ENCODE peak calls at places on chromosome 22, in five cellular contexts. H is amniotic stem cell; J is T1000; F is IMR-90; G is effector CD4-positive, alpha-beta T cell. S is an unnamed sample.
A peak's percentile ranks its signal among the peaks of the same experiment; 100 is the strongest.

GRCh38 chr22:46087816-46088277 is 62.5 kb upstream of the PPARA start:
- DNase-seq in H (peak; percentile 47), J (peak; percentile 75), F (peak; percentile 86), G (no peak), S (no peak)

GRCh38 chr22:48663297-48663696 is 1164.4 kb downstream of the BRD1 start:
- DNase-seq in H (no peak), J (no peak), F (no peak), G (no peak), S (no peak)

GRCh38 chr22:28978863-28979799 is 82.5 kb downstream of the C22orf31 start:
- DNase-seq in H (no peak), J (no peak), F (no peak), G (no peak), S (no peak)

GRCh38 chr22:43186272-43187170 is at the start of gene TTLL12:
- DNase-seq in H (no peak), J (peak; percentile 9), F (peak; percentile 21), G (peak; percentile 39), S (peak; percentile 72)

GRCh38 chr22:24367841-24368240 is 59.6 kb upstream of the ADORA2A start:
- DNase-seq in H (no peak), J (no peak), F (peak; percentile 42), G (no peak), S (no peak)

GRCh38 chr22:42160251-42160650 is 29.6 kb upstream of the CYP2D6 start:
- DNase-seq in H (no peak), J (no peak), F (no peak), G (no peak), S (no peak)

GRCh38 chr22:35023692-35024363 is 42.1 kb upstream of the ISX start:
- DNase-seq in H (peak; percentile 21), J (no peak), F (no peak), G (peak; percentile 19), S (peak; percentile 9)

GRCh38 chr22:30573594-30574094 is 821 bp downstream of the GAL3ST1 start:
- DNase-seq in H (no peak), J (no peak), F (no peak), G (no peak), S (no peak)

GRCh38 chr22:39954584-39955055 is 5.6 kb upstream of the TMA7B start:
- DNase-seq in H (no peak), J (no peak), F (peak; percentile 94), G (no peak), S (no peak)

GRCh38 chr22:37734402-37734700 is 37.5 kb downstream of the TRIOBP start:
- DNase-seq in H (no peak), J (no peak), F (no peak), G (no peak), S (no peak)

GRCh38 chr22:31950226-31950625 is 5.9 kb downstream of the YWHAH start:
- DNase-seq in H (no peak), J (no peak), F (no peak), G (no peak), S (no peak)

S was measured in CD4-positive, alpha-beta memory T cell.